ENCODE peak calls at places on chromosomes 12 and 14, in eight cellular contexts. R is left colon; Y is NCI-H2081; V is fibroblast of pulmonary artery; P is AML-193; H is stimulated activated CD4-positive, alpha-beta T cell treated with anti-CD3 and anti-CD28 coated beads, Interleukin-12 subunit alpha, Interleukin-12 subunit beta, amount 100 ng/mL, for 48 hours; L is iPS-NIHi11; Q is A172. S is an unnamed sample.

GRCh38 chr12:68951652-68952051 is 18.7 kb upstream of the CPM start:
- DNase-seq in V (peak), Y (no peak), H (no peak), P (peak), Q (no peak), R (peak), L (no peak), S (no peak)

GRCh38 chr12:82225871-82226270 is 132.3 kb downstream of the CCDC59 start:
- DNase-seq in H (no peak), R (no peak), P (no peak), Q (peak), L (no peak), V (no peak), Y (no peak), S (no peak)

GRCh38 chr12:105214670-105215375 is 21.2 kb downstream of the APPL2 start:
- DNase-seq in R (peak), P (no peak), H (no peak), L (no peak), Q (peak), Y (no peak), V (peak), S (no peak)

GRCh38 chr12:70190252-70191010 is 52.8 kb upstream of the CNOT2 start:
- DNase-seq in L (no peak), Q (no peak), V (peak), Y (no peak), H (no peak), P (no peak), R (no peak), S (peak)

GRCh38 chr12:27539191-27539631 is 15.2 kb downstream of the PPFIBP1 start:
- DNase-seq in R (no peak), V (peak), H (no peak), P (no peak), Y (no peak), L (no peak), Q (no peak), S (no peak)

GRCh38 chr14:38311655-38312054 is 55.8 kb upstream of the CLEC14A start:
- DNase-seq in H (no peak), V (peak), Q (no peak), R (no peak), L (no peak), P (no peak), Y (no peak), S (no peak)

GRCh38 chr12:106345739-106346138 is 11.8 kb upstream of the POLR3B start:
- DNase-seq in P (peak), L (peak), Q (peak), V (peak), H (no peak), Y (peak), R (peak), S (peak)

GRCh38 chr12:98868538-98868937 is 223.4 kb downstream of the APAF1 start:
- DNase-seq in L (no peak), P (no peak), V (no peak), R (no peak), Y (no peak), H (no peak), Q (no peak), S (no peak)

GRCh38 chr12:109734219-109735000 is 20.8 kb downstream of the FAM222A start:
- DNase-seq in V (peak), Y (peak), L (peak), R (peak), Q (no peak), H (no peak), P (no peak), S (no peak)

GRCh38 chr14:51138353-51139103 is 43.6 kb upstream of the TRIM9 start:
- DNase-seq in Q (no peak), V (no peak), L (no peak), H (no peak), R (peak), P (no peak), Y (no peak), S (no peak)

S was measured in astrocyte of the spinal cord.